ENCODE peak calls at places on chromosomes 1 and 21, in eight cellular contexts. Q is mesenchymal stem cell; R is CD4-positive, alpha-beta memory T cell; X is cardiac muscle cell; V is hepatocyte; B is left lung; I is stomach; T is body of pancreas. O is an unnamed sample.

GRCh38 chr1:173771536-173771935 is 52.9 kb upstream of the DARS2 start:
- DNase-seq in Q (no peak), R (no peak), X (no peak), V (no peak), B (no peak), I (no peak), T (no peak), O (no peak)

GRCh38 chr1:116766616-116767469 is 12.6 kb downstream of the CD2 start:
- DNase-seq in Q (no peak), R (peak; percentile 55), X (no peak), V (no peak), B (no peak), I (no peak), T (no peak), O (no peak)

GRCh38 chr1:154940880-154941228 is 4.3 kb upstream of the PMVK start:
- DNase-seq in Q (no peak), R (no peak), X (no peak), V (no peak), B (no peak), I (no peak), T (no peak), O (no peak)

GRCh38 chr1:181513786-181514297 is 30.5 kb downstream of the CACNA1E start:
- DNase-seq in Q (no peak), R (no peak), X (no peak), V (no peak), B (no peak), I (no peak), T (no peak), O (no peak)

GRCh38 chr1:226548281-226549093 is at the start of gene STUM:
- DNase-seq in Q (peak; percentile 24), R (peak; percentile 25), X (peak; percentile 49), V (peak; percentile 73), B (peak; percentile 76), I (peak; percentile 42), T (peak; percentile 28), O (no peak)

GRCh38 chr1:202501281-202501680 is 152.8 kb downstream of the PPP1R12B start:
- DNase-seq in Q (peak; percentile 44), R (peak; percentile 15), X (peak; percentile 68), V (peak; percentile 23), B (no peak), I (no peak), T (peak; percentile 10), O (no peak)

GRCh38 chr1:77889240-77889637 is 815 bp downstream of the NEXN start:
- DNase-seq in Q (peak; percentile 79), R (no peak), X (peak; percentile 75), V (peak; percentile 43), B (no peak), I (no peak), T (no peak), O (no peak)

GRCh38 chr1:118660769-118661168 is 327.4 kb downstream of the TBX15 start:
- DNase-seq in Q (no peak), R (no peak), X (no peak), V (no peak), B (no peak), I (no peak), T (no peak), O (no peak)

GRCh38 chr1:181089777-181090505 is 1.4 kb downstream of the IER5 start:
- DNase-seq in Q (peak; percentile 81), R (peak; percentile 79), X (peak; percentile 77), V (peak; percentile 75), B (peak; percentile 91), I (peak; percentile 64), T (peak; percentile 63), O (peak; percentile 78)

GRCh38 chr1:40363721-40364120 is 9.8 kb upstream of the SMAP2 start:
- DNase-seq in Q (no peak), R (no peak), X (no peak), V (no peak), B (no peak), I (no peak), T (no peak), O (no peak)

GRCh38 chr1:232291258-232291657 is 338.7 kb downstream of the SIPA1L2 start:
- DNase-seq in Q (no peak), R (no peak), X (peak; percentile 86), V (no peak), B (no peak), I (no peak), T (no peak), O (no peak)

GRCh38 chr1:244971524-244972216 is 107.3 kb upstream of the HNRNPU start:
- DNase-seq in Q (no peak), R (no peak), X (no peak), V (peak; percentile 14), B (no peak), I (no peak), T (no peak), O (no peak)

GRCh38 chr1:76802094-76802493 is 65.2 kb upstream of the ST6GALNAC5 start:
- DNase-seq in Q (no peak), R (no peak), X (no peak), V (no peak), B (no peak), I (no peak), T (no peak), O (no peak)

GRCh38 chr21:24280591-24280990 is 1326.7 kb downstream of the MRPL39 start:
- DNase-seq in Q (no peak), R (no peak), X (no peak), V (no peak), B (no peak), I (no peak), T (no peak), O (no peak)

GRCh38 chr1:156140879-156141707 is 12.3 kb upstream of the SEMA4A start:
- DNase-seq in Q (peak; percentile 76), R (no peak), X (no peak), V (no peak), B (no peak), I (no peak), T (no peak), O (peak; percentile 39)

GRCh38 chr1:43934279-43934985 is 831 bp downstream of the ARTN start:
- DNase-seq in Q (peak; percentile 58), R (peak; percentile 34), X (peak; percentile 71), V (peak; percentile 78), B (peak; percentile 88), I (peak; percentile 68), T (peak; percentile 70), O (peak; percentile 24)

GRCh38 chr1:220321758-220322157 is 49.5 kb upstream of the RAB3GAP2 start:
- DNase-seq in Q (no peak), R (no peak), X (no peak), V (no peak), B (no peak), I (no peak), T (no peak), O (no peak)

GRCh38 chr1:248786106-248786665 is 30.6 kb upstream of the LYPD8 start:
- DNase-seq in Q (no peak), R (no peak), X (no peak), V (no peak), B (no peak), I (no peak), T (no peak), O (no peak)
- H3K9me3 ChIP-seq in Q (no peaks in the 10 kb centered on the region), R (no peaks in the 10 kb centered on the region), X (no peaks in the 10 kb centered on the region), V (no peaks in the 10 kb centered on the region), B (no peaks in the 10 kb centered on the region), I (peaks cover 4% of the 10 kb centered on the region), T (no peaks in the 10 kb centered on the region), O (no peaks in the 10 kb centered on the region)

DNA sequence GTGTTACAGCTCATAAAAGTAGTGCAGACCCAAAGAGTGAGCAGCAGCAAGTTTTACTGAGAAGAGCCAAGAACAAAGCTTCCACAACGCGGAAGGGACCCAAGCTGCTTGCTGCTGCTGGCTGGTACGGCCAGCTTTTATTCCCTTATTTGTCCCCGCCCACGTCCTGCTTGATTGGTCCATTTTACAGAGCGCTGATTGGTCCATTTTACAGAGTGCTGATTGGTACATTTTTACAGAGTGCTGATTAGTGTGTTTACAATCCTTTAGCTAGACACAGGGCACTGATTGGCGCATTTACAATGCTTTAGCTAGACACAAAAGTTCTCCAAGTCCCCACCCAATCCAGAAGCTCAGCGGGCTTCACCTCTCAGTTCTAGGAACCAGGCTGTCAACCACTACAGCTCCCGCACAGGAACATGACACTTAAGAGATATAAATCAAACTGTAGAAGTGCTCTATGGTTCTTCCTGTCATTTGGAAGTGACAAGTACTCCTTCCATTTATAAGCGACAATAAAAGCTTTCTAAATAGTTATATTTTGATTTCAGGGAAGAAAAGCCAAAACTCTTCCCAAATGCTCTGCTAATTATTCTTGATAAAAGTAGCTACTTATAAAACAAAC is 28.5 kb downstream of the RNF115 start:
- DNase-seq in Q (no peak), R (no peak), X (no peak), V (no peak), B (no peak), I (no peak), T (no peak), O (no peak)
- H3K9me3 ChIP-seq in Q (peaks cover 9% of the 10 kb centered on the region), R (peaks cover 18% of the 10 kb centered on the region), X (no peaks in the 10 kb centered on the region), V (peaks cover 12% of the 10 kb centered on the region), B (no peaks in the 10 kb centered on the region), I (peaks cover 13% of the 10 kb centered on the region), T (no peaks in the 10 kb centered on the region), O (peaks cover 4% of the 10 kb centered on the region)

GRCh38 chr1:35486858-35487408 is 70.3 kb downstream of the KIAA0319L start:
- DNase-seq in Q (no peak), R (no peak), X (no peak), V (peak; percentile 23), B (no peak), I (no peak), T (no peak), O (no peak)

GRCh38 chr1:35490250-35490649 is 67.0 kb downstream of the KIAA0319L start:
- DNase-seq in Q (no peak), R (no peak), X (no peak), V (no peak), B (no peak), I (no peak), T (no peak), O (no peak)

DNA sequence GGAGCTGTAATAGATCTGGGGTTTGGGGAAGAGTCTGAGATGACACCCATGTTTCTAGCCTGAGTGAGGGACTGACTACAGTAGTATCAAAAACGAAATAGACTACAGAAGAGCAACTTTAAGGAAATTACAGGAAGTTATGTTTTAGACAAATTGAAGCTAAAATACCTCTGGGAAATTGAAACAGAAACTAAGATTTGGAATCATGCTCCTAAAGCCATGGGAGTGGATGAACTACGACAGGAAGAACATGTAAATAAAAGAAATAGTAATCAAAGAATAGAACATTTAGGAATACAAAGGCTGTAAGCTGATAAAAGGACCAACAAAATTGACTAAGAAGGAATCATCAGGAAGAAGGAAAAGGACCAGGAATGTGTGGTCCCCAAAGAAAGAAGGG is 68.9 kb downstream of the KIAA0319L start:
- DNase-seq in Q (peak; percentile 34), R (no peak), X (peak; percentile 12), V (no peak), B (no peak), I (no peak), T (no peak), O (no peak)
- H3K9me3 ChIP-seq in Q (peaks cover 4% of the 10 kb centered on the region), R (no peaks in the 10 kb centered on the region), X (no peaks in the 10 kb centered on the region), V (no peaks in the 10 kb centered on the region), B (no peaks in the 10 kb centered on the region), I (no peaks in the 10 kb centered on the region), T (no peaks in the 10 kb centered on the region), O (no peaks in the 10 kb centered on the region)

GRCh38 chr1:152159144-152159543 is at the start of gene RPTN:
- DNase-seq in Q (no peak), R (no peak), X (no peak), V (no peak), B (no peak), I (peak; percentile 28), T (no peak), O (no peak)
- H3K9me3 ChIP-seq in Q (no peaks in the 10 kb centered on the region), R (no peaks in the 10 kb centered on the region), X (no peaks in the 10 kb centered on the region), V (no peaks in the 10 kb centered on the region), B (no peaks in the 10 kb centered on the region), I (no peaks in the 10 kb centered on the region), T (no peaks in the 10 kb centered on the region), O (no peaks in the 10 kb centered on the region)

GRCh38 chr1:55279627-55280026 is 64.5 kb upstream of the USP24 start:
- DNase-seq in Q (no peak), R (no peak), X (no peak), V (no peak), B (no peak), I (no peak), T (no peak), O (no peak)
- H3K9me3 ChIP-seq in Q (no peaks in the 10 kb centered on the region), R (no peaks in the 10 kb centered on the region), X (no peaks in the 10 kb centered on the region), V (no peaks in the 10 kb centered on the region), B (no peaks in the 10 kb centered on the region), I (no peaks in the 10 kb centered on the region), T (no peaks in the 10 kb centered on the region), O (no peaks in the 10 kb centered on the region)